ENCODE peak calls at places on chromosomes 4 and X, in eight cellular contexts. One of them, this sample, is unnamed.

GRCh38 chr4:128303986-128304385 is 16.4 kb upstream of the PGRMC2 start:
- DNase-seq in kidney: no peak
- DNase-seq in T-helper 1 cell: no peak
- DNase-seq in activated T-helper 1 cell treated with Interleukin-2 at 50 U/mL for 16 hours: no peak
- DNase-seq in brain microvascular endothelial cell: no peak
- DNase-seq in DMS153: no peak
- DNase-seq in IMR-90: no peak
- DNase-seq in NCI-H1092 treated with DMSO at 0.1 percent for 48 hours: no peak
- DNase-seq in this sample: no peak

GRCh38 chr4:11898796-11899195 is 470.1 kb upstream of the HS3ST1 start:
- DNase-seq in kidney: no peak
- DNase-seq in DMS153: no peak
- DNase-seq in activated T-helper 1 cell treated with Interleukin-2 at 50 U/mL for 16 hours: no peak
- DNase-seq in brain microvascular endothelial cell: no peak
- DNase-seq in IMR-90: no peak
- DNase-seq in T-helper 1 cell: no peak
- DNase-seq in NCI-H1092 treated with DMSO at 0.1 percent for 48 hours: no peak
- DNase-seq in this sample: no peak

GRCh38 chrX:156001001-156001666 is 3.6 kb downstream of the IL9R start:
- DNase-seq in DMS153: no peak
- DNase-seq in brain microvascular endothelial cell: no peak
- DNase-seq in T-helper 1 cell: no peak
- DNase-seq in NCI-H1092 treated with DMSO at 0.1 percent for 48 hours: no peak
- DNase-seq in activated T-helper 1 cell treated with Interleukin-2 at 50 U/mL for 16 hours: no peak
- DNase-seq in kidney: no peak
- DNase-seq in IMR-90: no peak
- DNase-seq in this sample: no peak

GRCh38 chr4:11628093-11628725 is 199.5 kb upstream of the HS3ST1 start:
- DNase-seq in T-helper 1 cell: no peak
- DNase-seq in kidney: no peak
- DNase-seq in NCI-H1092 treated with DMSO at 0.1 percent for 48 hours: no peak
- DNase-seq in brain microvascular endothelial cell: no peak
- DNase-seq in DMS153: no peak
- DNase-seq in IMR-90: peak
- DNase-seq in activated T-helper 1 cell treated with Interleukin-2 at 50 U/mL for 16 hours: no peak
- DNase-seq in this sample: no peak

GRCh38 chr4:72931346-72931745 is 138.2 kb downstream of the COX18 start:
- DNase-seq in IMR-90: no peak
- DNase-seq in T-helper 1 cell: no peak
- DNase-seq in DMS153: no peak
- DNase-seq in kidney: no peak
- DNase-seq in brain microvascular endothelial cell: no peak
- DNase-seq in activated T-helper 1 cell treated with Interleukin-2 at 50 U/mL for 16 hours: no peak
- DNase-seq in NCI-H1092 treated with DMSO at 0.1 percent for 48 hours: no peak
- DNase-seq in this sample: no peak

GRCh38 chrX:45667666-45668065 is 467.0 kb upstream of the DIPK2B start:
- DNase-seq in activated T-helper 1 cell treated with Interleukin-2 at 50 U/mL for 16 hours: no peak
- DNase-seq in brain microvascular endothelial cell: no peak
- DNase-seq in IMR-90: peak
- DNase-seq in NCI-H1092 treated with DMSO at 0.1 percent for 48 hours: no peak
- DNase-seq in T-helper 1 cell: no peak
- DNase-seq in DMS153: no peak
- DNase-seq in kidney: no peak
- DNase-seq in this sample: no peak

GRCh38 chrX:103453655-103454054 is 65.6 kb downstream of the RAB40A start:
- DNase-seq in kidney: no peak
- DNase-seq in T-helper 1 cell: no peak
- DNase-seq in brain microvascular endothelial cell: peak
- DNase-seq in IMR-90: peak
- DNase-seq in activated T-helper 1 cell treated with Interleukin-2 at 50 U/mL for 16 hours: no peak
- DNase-seq in DMS153: no peak
- DNase-seq in NCI-H1092 treated with DMSO at 0.1 percent for 48 hours: no peak
- DNase-seq in this sample: no peak

GRCh38 chr4:100421356-100421978 is 96.4 kb downstream of the EMCN start:
- DNase-seq in NCI-H1092 treated with DMSO at 0.1 percent for 48 hours: peak
- DNase-seq in DMS153: no peak
- DNase-seq in T-helper 1 cell: no peak
- DNase-seq in IMR-90: peak
- DNase-seq in brain microvascular endothelial cell: peak
- DNase-seq in activated T-helper 1 cell treated with Interleukin-2 at 50 U/mL for 16 hours: no peak
- DNase-seq in kidney: no peak
- DNase-seq in this sample: no peak

GRCh38 chrX:41441934-41442823 is 5.0 kb upstream of the NYX start:
- DNase-seq in IMR-90: peak
- DNase-seq in T-helper 1 cell: peak
- DNase-seq in NCI-H1092 treated with DMSO at 0.1 percent for 48 hours: peak
- DNase-seq in DMS153: peak
- DNase-seq in kidney: peak
- DNase-seq in brain microvascular endothelial cell: peak
- DNase-seq in activated T-helper 1 cell treated with Interleukin-2 at 50 U/mL for 16 hours: peak
- DNase-seq in this sample: peak

GRCh38 chrX:42384956-42385355 is 393.0 kb downstream of the PPP1R2C start:
- DNase-seq in IMR-90: no peak
- DNase-seq in NCI-H1092 treated with DMSO at 0.1 percent for 48 hours: no peak
- DNase-seq in kidney: no peak
- DNase-seq in activated T-helper 1 cell treated with Interleukin-2 at 50 U/mL for 16 hours: no peak
- DNase-seq in brain microvascular endothelial cell: no peak
- DNase-seq in T-helper 1 cell: no peak
- DNase-seq in DMS153: no peak
- DNase-seq in this sample: no peak

GRCh38 chr4:109622581-109622980 is 62.5 kb downstream of the MCUB start:
- DNase-seq in brain microvascular endothelial cell: no peak
- DNase-seq in activated T-helper 1 cell treated with Interleukin-2 at 50 U/mL for 16 hours: no peak
- DNase-seq in IMR-90: no peak
- DNase-seq in kidney: no peak
- DNase-seq in DMS153: no peak
- DNase-seq in T-helper 1 cell: no peak
- DNase-seq in NCI-H1092 treated with DMSO at 0.1 percent for 48 hours: no peak
- DNase-seq in this sample: no peak

GRCh38 chr4:24768006-24768405 is 27.4 kb upstream of the SOD3 start:
- DNase-seq in NCI-H1092 treated with DMSO at 0.1 percent for 48 hours: no peak
- DNase-seq in T-helper 1 cell: no peak
- DNase-seq in DMS153: no peak
- DNase-seq in IMR-90: no peak
- DNase-seq in brain microvascular endothelial cell: no peak
- DNase-seq in kidney: no peak
- DNase-seq in activated T-helper 1 cell treated with Interleukin-2 at 50 U/mL for 16 hours: no peak
- DNase-seq in this sample: peak

GRCh38 chrX:134636859-134637258 is 21.4 kb downstream of the PLAC1 start:
- DNase-seq in IMR-90: peak
- DNase-seq in brain microvascular endothelial cell: no peak
- DNase-seq in NCI-H1092 treated with DMSO at 0.1 percent for 48 hours: no peak
- DNase-seq in kidney: no peak
- DNase-seq in T-helper 1 cell: no peak
- DNase-seq in DMS153: no peak
- DNase-seq in activated T-helper 1 cell treated with Interleukin-2 at 50 U/mL for 16 hours: no peak
- DNase-seq in this sample: no peak

GRCh38 chr4:134691915-134692314 is 490.3 kb upstream of the PABPC4L start:
- DNase-seq in activated T-helper 1 cell treated with Interleukin-2 at 50 U/mL for 16 hours: no peak
- DNase-seq in NCI-H1092 treated with DMSO at 0.1 percent for 48 hours: no peak
- DNase-seq in brain microvascular endothelial cell: peak
- DNase-seq in DMS153: no peak
- DNase-seq in T-helper 1 cell: no peak
- DNase-seq in IMR-90: no peak
- DNase-seq in kidney: no peak
- DNase-seq in this sample: no peak